ENCODE peak calls at places on chromosomes 13 and 19, in four cellular contexts. D is cardiac muscle cell; F is activated CD8-positive, alpha-beta T cell treated with anti-CD3 and anti-CD28 coated beads for 36 hours; U is GM10248. A is an unnamed sample.

GRCh38 chr13:20824762-20825161 is 51.0 kb upstream of the EEF1AKMT1 start:
- DNase-seq in D (no peak), F (no peak), U (no peak), A (no peak)

GRCh38 chr13:79525458-79525857 is 44.5 kb downstream of the NDFIP2 start:
- DNase-seq in F (peak; percentile 31), U (no peak), D (no peak), A (no peak)

GRCh38 chr13:41059466-41059865 is 1.8 kb upstream of the WBP4 start:
- DNase-seq in D (no peak), F (no peak), U (no peak), A (no peak)

GRCh38 chr13:36919833-36920611 is at the start of gene SMAD9:
- DNase-seq in F (peak; percentile 51), D (peak; percentile 92), U (peak; percentile 49), A (peak; percentile 79)

GRCh38 chr13:106187501-106187900 is 348.0 kb downstream of the EFNB2 start:
- DNase-seq in F (no peak), D (no peak), U (no peak), A (no peak)

GRCh38 chr19:13917888-13918406 is 11.9 kb downstream of the CC2D1A start:
- DNase-seq in U (no peak), F (no peak), D (no peak), A (no peak)

GRCh38 chr19:18339703-18340102 is 695 bp upstream of the PGPEP1 start:
- DNase-seq in U (no peak), D (no peak), F (no peak), A (no peak)

GRCh38 chr13:50340566-50341287 is 325.5 kb downstream of the KCNRG start:
- DNase-seq in F (no peak), U (no peak), D (peak; percentile 34), A (no peak)

GRCh38 chr13:40777166-40777956 is 6.4 kb upstream of the MRPS31 start:
- DNase-seq in U (peak; percentile 56), F (peak; percentile 60), D (peak; percentile 71), A (no peak)

GRCh38 chr13:97359181-97360057 is 74.5 kb upstream of the RAP2A start:
- DNase-seq in D (peak; percentile 77), F (peak; percentile 63), U (peak; percentile 37), A (no peak)

GRCh38 chr19:46299004-46299509 is 2.2 kb downstream of the HIF3A start:
- DNase-seq in D (peak; percentile 94), F (no peak), U (no peak), A (peak; percentile 87)

GRCh38 chr13:100544866-100545683 is 43.5 kb downstream of the GGACT start:
- DNase-seq in F (no peak), U (no peak), D (no peak), A (peak; percentile 59)

GRCh38 chr13:28411859-28412353 is 83.0 kb downstream of the FLT1 start:
- DNase-seq in D (no peak), U (no peak), F (no peak), A (no peak)

GRCh38 chr13:29743229-29743786 is 107.1 kb downstream of the UBL3 start:
- DNase-seq in D (no peak), U (no peak), F (no peak), A (no peak)

GRCh38 chr13:42883771-42884170 is 102.4 kb downstream of the FAM216B start:
- DNase-seq in U (no peak), F (no peak), D (peak; percentile 49), A (no peak)

GRCh38 chr13:91185294-91185863 is 162.1 kb upstream of the MIR17HG start:
- DNase-seq in F (no peak), U (no peak), D (peak; percentile 15), A (no peak)

GRCh38 chr19:37227996-37228395 is 10.0 kb downstream of the ZNF383 start:
- DNase-seq in U (no peak), F (peak; percentile 57), D (peak; percentile 59), A (no peak)

GRCh38 chr13:31824705-31825512 is 85.6 kb downstream of the RXFP2 start:
- DNase-seq in D (no peak), U (no peak), F (no peak), A (no peak)
- TF ChIP-seq CTCF in D (peak; percentile 24), U (peak; percentile 42), F (no peak), A (peak; percentile 40)

DNA sequence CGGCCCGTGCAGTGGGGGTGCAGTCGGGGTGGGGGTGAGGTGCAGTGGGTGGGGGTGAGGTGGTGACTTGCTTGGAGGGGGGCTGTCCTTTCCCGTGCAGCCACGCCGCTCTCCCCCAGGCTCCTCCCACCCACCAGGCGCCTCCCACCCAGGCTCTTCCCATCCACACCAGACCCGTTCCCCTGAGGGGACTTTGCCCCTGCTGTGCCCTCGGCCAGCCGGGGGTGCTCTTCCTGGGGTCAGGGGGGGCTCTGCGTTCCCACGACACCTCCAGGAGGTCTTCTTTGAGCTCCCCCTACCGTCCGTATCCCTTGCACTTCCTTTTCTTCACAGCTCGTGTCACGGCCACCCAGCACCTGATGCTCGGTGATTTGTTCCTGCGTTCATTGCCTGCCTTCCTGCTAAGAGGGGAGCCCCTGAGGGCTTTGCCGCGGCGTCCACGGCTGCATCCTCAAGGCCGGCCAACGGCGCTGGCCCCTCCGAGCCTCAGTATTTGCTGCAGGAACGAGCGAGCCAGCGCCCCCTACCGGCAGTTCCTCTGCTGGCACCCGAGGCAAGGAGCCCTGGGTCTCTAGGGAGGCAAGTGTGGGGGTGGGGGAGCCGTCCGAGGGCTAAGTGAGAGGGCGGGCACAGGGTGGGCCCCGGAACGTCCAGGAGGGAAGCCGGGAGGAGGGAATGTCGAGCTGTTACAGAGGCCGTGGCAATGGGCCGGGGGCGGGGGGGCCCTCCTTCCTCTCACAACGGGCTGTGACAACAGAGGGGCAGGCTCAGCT is 11.8 kb downstream of the LRRC4B start:
- DNase-seq in D (peak; percentile 96), U (peak; percentile 91), F (peak; percentile 91), A (peak; percentile 93)
- TF ChIP-seq CTCF in D (peak; percentile 88), U (peak; percentile 91), F (peak; percentile 97), A (peak; percentile 96)

GRCh38 chr19:28456708-28457320 is 756.1 kb downstream of the UQCRFS1 start:
- DNase-seq in F (no peak), D (no peak), U (no peak), A (no peak)
- TF ChIP-seq CTCF in F (no peak), D (no peak), U (no peak), A (no peak)

DNA sequence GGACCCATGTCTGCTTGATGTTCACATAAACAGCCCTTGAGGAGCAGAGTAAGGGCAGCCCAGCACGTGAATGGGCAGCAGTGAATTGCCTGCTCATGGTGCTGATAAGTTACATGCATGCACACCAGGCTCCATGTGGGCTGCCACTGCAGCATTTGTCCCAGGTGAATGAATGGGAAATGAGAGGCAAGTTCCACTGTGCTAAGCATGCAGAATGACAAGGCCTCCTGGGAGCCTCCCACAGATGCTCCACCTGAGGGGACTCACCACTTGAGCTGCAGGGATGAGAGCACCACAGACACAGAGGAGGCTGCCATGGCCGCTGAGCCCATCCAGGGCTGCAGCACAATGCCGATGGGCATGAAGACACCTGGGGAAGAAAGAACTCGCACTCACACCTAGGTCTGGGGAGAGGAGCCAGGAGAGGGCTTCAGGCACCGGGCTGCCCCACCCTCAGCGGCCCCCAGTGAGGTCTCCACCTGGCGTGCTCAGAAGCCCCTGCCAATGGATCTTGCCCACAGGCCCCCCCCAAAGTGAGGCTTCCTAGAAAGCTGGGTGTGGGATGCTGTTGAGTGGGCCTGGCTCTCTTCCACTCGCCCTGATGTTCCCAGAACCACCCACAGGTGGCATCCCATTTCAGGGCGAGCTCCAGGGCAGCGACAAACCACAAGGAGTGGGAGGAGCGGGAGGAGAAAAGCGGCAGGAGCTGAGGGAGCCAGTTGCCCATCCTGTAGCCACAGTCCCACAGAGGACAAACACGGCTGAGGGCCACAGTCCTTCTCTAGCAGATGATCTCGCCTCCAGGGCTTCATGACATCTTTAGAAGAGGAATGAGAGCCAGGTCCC is 73.8 kb downstream of the CCDC70 start:
- DNase-seq in D (peak; percentile 31), F (no peak), U (no peak), A (no peak)
- TF ChIP-seq CTCF in D (peak; percentile 30), F (no peak), U (no peak), A (peak; percentile 58)

GRCh38 chr19:45202637-45203036 is 24.1 kb downstream of the BLOC1S3 start:
- DNase-seq in D (no peak), U (no peak), F (no peak), A (no peak)

GRCh38 chr19:45205810-45206209 is 27.2 kb downstream of the BLOC1S3 start:
- DNase-seq in F (no peak), U (no peak), D (no peak), A (no peak)

GRCh38 chr19:45206328-45206727 is 27.7 kb downstream of the BLOC1S3 start:
- DNase-seq in U (no peak), F (no peak), D (no peak), A (no peak)

GRCh38 chr19:45195764-45196163 is 17.2 kb downstream of the BLOC1S3 start:
- DNase-seq in D (no peak), U (no peak), F (no peak), A (no peak)

GRCh38 chr19:45200614-45201013 is 22.0 kb downstream of the BLOC1S3 start:
- DNase-seq in D (peak; percentile 49), F (peak; percentile 21), U (no peak), A (no peak)
- TF ChIP-seq CTCF in D (peak; percentile 58), F (no peak), U (no peak), A (peak; percentile 72)

DNA sequence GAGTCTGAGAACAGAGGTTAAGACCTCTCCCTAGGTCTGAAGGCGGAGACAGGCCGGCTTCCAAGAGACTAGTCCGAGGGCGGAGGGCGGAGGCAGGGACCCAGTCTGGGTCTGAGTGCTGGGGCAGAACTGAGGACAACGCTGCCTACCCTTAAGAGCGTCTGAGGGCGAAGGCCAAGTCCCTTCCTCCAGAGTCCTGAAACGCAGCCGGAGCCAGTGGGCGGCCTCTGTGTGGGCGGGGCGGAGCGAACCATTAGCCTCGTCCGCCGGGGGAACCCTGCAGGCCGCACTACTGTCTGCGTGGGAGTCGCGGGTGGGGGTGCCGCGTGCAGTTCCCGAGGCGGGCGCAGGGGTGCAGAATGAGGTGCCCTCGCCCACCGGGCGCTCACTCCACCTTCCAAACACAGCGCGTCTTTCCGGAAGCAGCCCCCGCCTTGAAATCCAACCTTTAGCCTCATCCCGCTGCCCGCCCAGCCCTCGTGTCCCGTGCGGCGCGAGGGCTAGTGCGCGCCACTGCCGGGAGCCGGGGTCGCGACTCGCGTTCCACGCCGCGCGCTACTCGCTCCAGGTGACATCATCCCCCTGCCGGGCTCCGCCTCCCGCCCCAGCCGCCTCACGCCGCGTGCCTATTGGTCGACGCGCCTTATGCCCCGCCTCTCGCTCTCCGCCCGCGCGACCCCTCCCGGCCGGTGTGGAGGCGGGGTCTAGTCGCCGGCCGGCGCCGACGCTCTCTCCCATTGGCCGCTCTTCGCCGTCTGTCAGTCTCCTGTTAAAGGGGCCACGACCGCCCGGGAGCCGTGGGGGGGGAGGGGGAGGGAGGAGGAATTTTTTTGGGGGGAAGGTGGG is at the start of gene C19orf73:
- DNase-seq in U (peak; percentile 99), D (peak; percentile 97), F (peak; percentile 95), A (peak; percentile 97)
- TF ChIP-seq CTCF in U (no peak), D (no peak), F (no peak), A (peak; percentile 38)

DNA sequence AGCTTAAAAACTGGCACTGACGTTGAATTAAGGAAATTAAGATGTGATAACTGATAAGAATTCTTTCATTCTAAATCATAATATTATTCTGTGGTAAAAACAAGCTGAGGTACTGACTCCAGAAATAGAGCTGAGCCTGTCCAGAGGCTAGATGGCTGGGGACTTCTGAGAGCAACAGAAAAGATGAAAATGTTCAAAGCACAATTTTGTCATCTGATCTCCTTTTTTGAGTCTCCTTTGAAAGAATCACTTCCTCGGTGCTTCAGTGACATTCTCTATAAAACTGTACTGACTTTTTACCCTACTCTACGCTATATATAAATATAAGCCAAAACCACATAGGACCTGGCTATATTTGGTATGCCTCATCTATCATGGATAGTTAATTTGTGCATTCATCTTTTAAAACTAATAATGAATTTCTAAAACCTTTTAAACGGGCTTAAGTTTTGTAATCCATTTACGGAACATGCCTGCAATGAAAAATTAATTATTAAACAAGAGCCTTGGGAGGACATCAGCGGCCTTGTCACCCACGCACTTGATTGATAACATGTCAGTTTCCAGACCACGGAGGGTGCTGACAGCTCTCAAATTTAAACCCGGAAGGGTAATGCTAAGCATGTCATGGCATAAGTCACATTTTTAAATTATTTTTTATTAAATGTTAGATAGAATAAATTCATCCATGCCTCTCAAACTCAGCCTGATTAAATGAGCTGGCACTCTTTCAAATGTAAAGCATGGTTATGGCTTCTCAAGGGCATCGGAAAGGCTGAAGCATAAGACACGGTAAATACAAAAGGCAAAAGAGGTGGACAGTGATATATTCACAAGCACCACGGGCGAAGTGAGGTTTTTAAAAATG is 235.4 kb downstream of the PCDH9 start:
- DNase-seq in F (no peak), D (no peak), U (peak; percentile 13), A (no peak)
- TF ChIP-seq CTCF in F (no peak), D (no peak), U (no peak), A (peak; percentile 10)